ENCODE peak calls at places on chromosomes 4 and X, in eight cellular contexts. One of them, this sample, is unnamed.

GRCh38 chr4:102988429-102989020 is 31.0 kb downstream of the SLC9B1 start:
- DNase-seq in activated B cell treated with CpG ODN at 0.5 μM for 24 hours: no peak
- DNase-seq in tibial artery: no peak
- DNase-seq in omental fat pad: no peak
- DNase-seq in MM.1S: no peak
- DNase-seq in HCT116: no peak
- DNase-seq in GM13976: no peak
- DNase-seq in AG10803: no peak
- DNase-seq in this sample: no peak

GRCh38 chrX:68428431-68428830 is 4.9 kb downstream of the OPHN1 start:
- DNase-seq in HCT116: no peak
- DNase-seq in AG10803: peak
- DNase-seq in tibial artery: no peak
- DNase-seq in activated B cell treated with CpG ODN at 0.5 μM for 24 hours: no peak
- DNase-seq in omental fat pad: no peak
- DNase-seq in GM13976: no peak
- DNase-seq in MM.1S: no peak
- DNase-seq in this sample: no peak

GRCh38 chrX:27915617-27916016 is 65.6 kb downstream of the DCAF8L1 start:
- DNase-seq in activated B cell treated with CpG ODN at 0.5 μM for 24 hours: no peak
- DNase-seq in omental fat pad: no peak
- DNase-seq in GM13976: no peak
- DNase-seq in tibial artery: no peak
- DNase-seq in MM.1S: no peak
- DNase-seq in AG10803: no peak
- DNase-seq in HCT116: no peak
- DNase-seq in this sample: no peak

GRCh38 chrX:11064851-11065600 is 46.1 kb upstream of the HCCS start:
- DNase-seq in MM.1S: no peak
- DNase-seq in HCT116: no peak
- DNase-seq in GM13976: no peak
- DNase-seq in activated B cell treated with CpG ODN at 0.5 μM for 24 hours: no peak
- DNase-seq in AG10803: peak
- DNase-seq in omental fat pad: no peak
- DNase-seq in tibial artery: no peak
- DNase-seq in this sample: no peak

GRCh38 chr4:175451238-175451965 is 360.7 kb downstream of the GPM6A start:
- DNase-seq in omental fat pad: no peak
- DNase-seq in AG10803: no peak
- DNase-seq in activated B cell treated with CpG ODN at 0.5 μM for 24 hours: no peak
- DNase-seq in GM13976: no peak
- DNase-seq in HCT116: no peak
- DNase-seq in MM.1S: no peak
- DNase-seq in tibial artery: no peak
- DNase-seq in this sample: no peak

GRCh38 chr4:4640692-4641091 is 98.8 kb upstream of the STX18 start:
- DNase-seq in GM13976: no peak
- DNase-seq in activated B cell treated with CpG ODN at 0.5 μM for 24 hours: no peak
- DNase-seq in tibial artery: no peak
- DNase-seq in MM.1S: no peak
- DNase-seq in AG10803: peak
- DNase-seq in HCT116: no peak
- DNase-seq in omental fat pad: no peak
- DNase-seq in this sample: no peak

GRCh38 chr4:1417522-1418390 is 11.5 kb upstream of the NKX1-1 start:
- DNase-seq in GM13976: no peak
- DNase-seq in AG10803: no peak
- DNase-seq in MM.1S: no peak
- DNase-seq in tibial artery: no peak
- DNase-seq in omental fat pad: no peak
- DNase-seq in HCT116: no peak
- DNase-seq in activated B cell treated with CpG ODN at 0.5 μM for 24 hours: no peak
- DNase-seq in this sample: no peak

GRCh38 chrX:124232523-124233201 is 99.8 kb upstream of the TEX13D start:
- DNase-seq in activated B cell treated with CpG ODN at 0.5 μM for 24 hours: no peak
- DNase-seq in MM.1S: peak
- DNase-seq in GM13976: no peak
- DNase-seq in AG10803: no peak
- DNase-seq in omental fat pad: no peak
- DNase-seq in HCT116: no peak
- DNase-seq in tibial artery: no peak
- DNase-seq in this sample: no peak

GRCh38 chrX:20144491-20144890 is 2.9 kb upstream of the EIF1AX start:
- DNase-seq in activated B cell treated with CpG ODN at 0.5 μM for 24 hours: no peak
- DNase-seq in HCT116: no peak
- DNase-seq in AG10803: peak
- DNase-seq in tibial artery: no peak
- DNase-seq in MM.1S: no peak
- DNase-seq in GM13976: no peak
- DNase-seq in omental fat pad: no peak
- DNase-seq in this sample: no peak

GRCh38 chr4:40617903-40618302 is 11.8 kb downstream of the RBM47 start:
- DNase-seq in MM.1S: no peak
- DNase-seq in GM13976: no peak
- DNase-seq in tibial artery: no peak
- DNase-seq in activated B cell treated with CpG ODN at 0.5 μM for 24 hours: no peak
- DNase-seq in AG10803: no peak
- DNase-seq in omental fat pad: no peak
- DNase-seq in HCT116: no peak
- DNase-seq in this sample: no peak

GRCh38 chrX:80293354-80293753 is 126.9 kb upstream of the TENT5D start:
- DNase-seq in tibial artery: no peak
- DNase-seq in HCT116: no peak
- DNase-seq in MM.1S: no peak
- DNase-seq in activated B cell treated with CpG ODN at 0.5 μM for 24 hours: no peak
- DNase-seq in AG10803: no peak
- DNase-seq in omental fat pad: no peak
- DNase-seq in GM13976: no peak
- DNase-seq in this sample: no peak

GRCh38 chr4:113447695-113448265 is 313.8 kb downstream of the CAMK2D start:
- DNase-seq in tibial artery: no peak
- DNase-seq in AG10803: no peak
- DNase-seq in GM13976: no peak
- DNase-seq in MM.1S: peak
- DNase-seq in activated B cell treated with CpG ODN at 0.5 μM for 24 hours: no peak
- DNase-seq in HCT116: no peak
- DNase-seq in omental fat pad: no peak
- DNase-seq in this sample: no peak

GRCh38 chr4:22439947-22440346 is 75.9 kb downstream of the ADGRA3 start:
- DNase-seq in HCT116: no peak
- DNase-seq in MM.1S: no peak
- DNase-seq in omental fat pad: no peak
- DNase-seq in tibial artery: no peak
- DNase-seq in GM13976: no peak
- DNase-seq in AG10803: no peak
- DNase-seq in activated B cell treated with CpG ODN at 0.5 μM for 24 hours: no peak
- DNase-seq in this sample: no peak
- TF ChIP-seq CTCF in HCT116: no peak
- TF ChIP-seq CTCF in MM.1S: no peak
- TF ChIP-seq CTCF in omental fat pad: no peak
- TF ChIP-seq CTCF in tibial artery: no peak
- TF ChIP-seq CTCF in GM13976: no peak
- TF ChIP-seq CTCF in AG10803: no peak
- TF ChIP-seq CTCF in activated B cell treated with CpG ODN at 0.5 μM for 24 hours: no peak
- TF ChIP-seq CTCF in this sample: no peak

GRCh38 chr4:137981277-137981676 is 260.9 kb downstream of the SLC7A11 start:
- DNase-seq in HCT116: peak
- DNase-seq in activated B cell treated with CpG ODN at 0.5 μM for 24 hours: no peak
- DNase-seq in tibial artery: no peak
- DNase-seq in AG10803: peak
- DNase-seq in MM.1S: no peak
- DNase-seq in omental fat pad: no peak
- DNase-seq in GM13976: no peak
- DNase-seq in this sample: no peak
- TF ChIP-seq CTCF in HCT116: no peak
- TF ChIP-seq CTCF in activated B cell treated with CpG ODN at 0.5 μM for 24 hours: no peak
- TF ChIP-seq CTCF in tibial artery: no peak
- TF ChIP-seq CTCF in AG10803: peak
- TF ChIP-seq CTCF in MM.1S: no peak
- TF ChIP-seq CTCF in omental fat pad: no peak
- TF ChIP-seq CTCF in GM13976: no peak
- TF ChIP-seq CTCF in this sample: no peak

GRCh38 chr4:91837608-91838029 is 466.1 kb upstream of the GRID2 start:
- DNase-seq in AG10803: no peak
- DNase-seq in tibial artery: no peak
- DNase-seq in HCT116: no peak
- DNase-seq in activated B cell treated with CpG ODN at 0.5 μM for 24 hours: no peak
- DNase-seq in omental fat pad: no peak
- DNase-seq in GM13976: no peak
- DNase-seq in MM.1S: no peak
- DNase-seq in this sample: no peak

GRCh38 chr4:91838181-91838861 is 465.4 kb upstream of the GRID2 start:
- DNase-seq in GM13976: no peak
- DNase-seq in MM.1S: no peak
- DNase-seq in omental fat pad: no peak
- DNase-seq in HCT116: no peak
- DNase-seq in activated B cell treated with CpG ODN at 0.5 μM for 24 hours: no peak
- DNase-seq in AG10803: no peak
- DNase-seq in tibial artery: no peak
- DNase-seq in this sample: no peak

DNA sequence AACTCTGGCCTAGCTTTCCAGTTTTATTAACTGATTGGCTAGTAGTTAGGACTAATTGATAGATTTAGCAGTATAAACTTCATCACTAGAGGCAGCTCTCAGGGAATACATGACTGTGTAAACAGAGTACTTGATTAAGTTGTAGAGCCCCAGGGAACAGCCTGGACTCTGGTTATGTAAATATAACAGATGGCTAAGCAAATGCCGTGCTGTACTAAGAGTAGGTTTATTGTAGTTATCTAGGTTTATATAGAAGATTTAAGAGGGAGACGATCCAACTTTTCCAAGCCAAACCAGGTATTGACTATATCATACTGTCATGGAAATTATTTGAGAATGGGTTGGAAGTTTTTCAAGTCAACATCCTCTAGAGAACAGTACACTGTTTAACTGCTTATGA is 463.4 kb upstream of the GRID2 start:
- DNase-seq in activated B cell treated with CpG ODN at 0.5 μM for 24 hours: no peak
- DNase-seq in HCT116: no peak
- DNase-seq in MM.1S: no peak
- DNase-seq in GM13976: no peak
- DNase-seq in omental fat pad: no peak
- DNase-seq in AG10803: no peak
- DNase-seq in tibial artery: no peak
- DNase-seq in this sample: no peak
- TF ChIP-seq CTCF in activated B cell treated with CpG ODN at 0.5 μM for 24 hours: no peak
- TF ChIP-seq CTCF in HCT116: no peak
- TF ChIP-seq CTCF in MM.1S: no peak
- TF ChIP-seq CTCF in GM13976: no peak
- TF ChIP-seq CTCF in omental fat pad: no peak
- TF ChIP-seq CTCF in AG10803: no peak
- TF ChIP-seq CTCF in tibial artery: no peak
- TF ChIP-seq CTCF in this sample: no peak

GRCh38 chr4:184474261-184475095 is at the start of gene IRF2:
- DNase-seq in omental fat pad: peak
- DNase-seq in HCT116: peak
- DNase-seq in GM13976: peak
- DNase-seq in tibial artery: peak
- DNase-seq in activated B cell treated with CpG ODN at 0.5 μM for 24 hours: peak
- DNase-seq in AG10803: peak
- DNase-seq in MM.1S: peak
- DNase-seq in this sample: peak
- TF ChIP-seq CTCF in omental fat pad: no peak
- TF ChIP-seq CTCF in HCT116: no peak
- TF ChIP-seq CTCF in GM13976: peak
- TF ChIP-seq CTCF in tibial artery: peak
- TF ChIP-seq CTCF in activated B cell treated with CpG ODN at 0.5 μM for 24 hours: no peak
- TF ChIP-seq CTCF in AG10803: no peak
- TF ChIP-seq CTCF in MM.1S: no peak
- TF ChIP-seq CTCF in this sample: no peak

GRCh38 chr4:6335040-6335590 is 65.5 kb downstream of the WFS1 start:
- DNase-seq in activated B cell treated with CpG ODN at 0.5 μM for 24 hours: no peak
- DNase-seq in tibial artery: no peak
- DNase-seq in omental fat pad: no peak
- DNase-seq in GM13976: no peak
- DNase-seq in MM.1S: no peak
- DNase-seq in AG10803: no peak
- DNase-seq in HCT116: no peak
- DNase-seq in this sample: no peak

GRCh38 chr4:6332669-6333050 is 63.0 kb downstream of the WFS1 start:
- DNase-seq in AG10803: no peak
- DNase-seq in omental fat pad: no peak
- DNase-seq in GM13976: no peak
- DNase-seq in activated B cell treated with CpG ODN at 0.5 μM for 24 hours: no peak
- DNase-seq in MM.1S: no peak
- DNase-seq in tibial artery: no peak
- DNase-seq in HCT116: no peak
- DNase-seq in this sample: no peak

GRCh38 chr4:6332042-6332668 is 62.5 kb downstream of the WFS1 start:
- DNase-seq in AG10803: peak
- DNase-seq in MM.1S: peak
- DNase-seq in tibial artery: no peak
- DNase-seq in HCT116: no peak
- DNase-seq in omental fat pad: no peak
- DNase-seq in activated B cell treated with CpG ODN at 0.5 μM for 24 hours: no peak
- DNase-seq in GM13976: peak
- DNase-seq in this sample: peak

GRCh38 chr4:6334203-6334887 is 64.7 kb downstream of the WFS1 start:
- DNase-seq in AG10803: no peak
- DNase-seq in tibial artery: no peak
- DNase-seq in HCT116: no peak
- DNase-seq in omental fat pad: no peak
- DNase-seq in GM13976: no peak
- DNase-seq in activated B cell treated with CpG ODN at 0.5 μM for 24 hours: no peak
- DNase-seq in MM.1S: no peak
- DNase-seq in this sample: peak

GRCh38 chr4:6333301-6334202 is 63.9 kb downstream of the WFS1 start:
- DNase-seq in GM13976: no peak
- DNase-seq in activated B cell treated with CpG ODN at 0.5 μM for 24 hours: no peak
- DNase-seq in AG10803: no peak
- DNase-seq in omental fat pad: no peak
- DNase-seq in HCT116: no peak
- DNase-seq in tibial artery: no peak
- DNase-seq in MM.1S: peak
- DNase-seq in this sample: peak
- TF ChIP-seq CTCF in GM13976: peak
- TF ChIP-seq CTCF in activated B cell treated with CpG ODN at 0.5 μM for 24 hours: no peak
- TF ChIP-seq CTCF in AG10803: peak
- TF ChIP-seq CTCF in omental fat pad: no peak
- TF ChIP-seq CTCF in HCT116: peak
- TF ChIP-seq CTCF in tibial artery: no peak
- TF ChIP-seq CTCF in MM.1S: peak
- TF ChIP-seq CTCF in this sample: peak

DNA sequence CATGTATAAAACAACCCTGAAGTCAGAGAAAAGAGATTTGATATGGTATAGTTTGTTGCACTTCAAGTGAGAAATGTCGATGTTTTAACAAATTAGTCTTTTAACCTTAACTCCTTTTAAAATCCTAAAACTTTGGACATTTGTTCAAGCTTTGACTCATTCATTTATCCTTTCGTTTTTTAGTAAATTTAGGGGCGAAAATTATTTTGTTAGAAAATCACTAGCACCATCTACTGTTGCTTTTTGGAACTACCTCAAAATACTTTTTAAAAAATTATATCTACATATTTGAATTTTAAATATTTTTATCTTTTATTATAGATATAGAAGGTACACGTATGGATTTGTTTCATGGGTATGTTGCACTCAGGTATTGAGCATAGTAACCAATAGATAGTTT is 165.1 kb upstream of the POF1B start:
- DNase-seq in AG10803: peak
- DNase-seq in HCT116: no peak
- DNase-seq in activated B cell treated with CpG ODN at 0.5 μM for 24 hours: no peak
- DNase-seq in tibial artery: no peak
- DNase-seq in GM13976: no peak
- DNase-seq in omental fat pad: no peak
- DNase-seq in MM.1S: no peak
- DNase-seq in this sample: no peak
- TF ChIP-seq CTCF in AG10803: peak
- TF ChIP-seq CTCF in HCT116: no peak
- TF ChIP-seq CTCF in activated B cell treated with CpG ODN at 0.5 μM for 24 hours: no peak
- TF ChIP-seq CTCF in tibial artery: peak
- TF ChIP-seq CTCF in GM13976: peak
- TF ChIP-seq CTCF in omental fat pad: no peak
- TF ChIP-seq CTCF in MM.1S: peak
- TF ChIP-seq CTCF in this sample: peak

This sample was measured in glutamatergic neuron.